ENCODE peak calls at places on chromosomes 3 and 15, in six cellular contexts. Q is endothelial cell of umbilical vein, G is HepG2, A is HL-60, X is Panc1, B is GM12878. H is an unnamed sample.

GRCh38 chr3:60336061-60336460 is 915.2 kb downstream of the FHIT start:
- DNase-seq in Q (no peak), G (no peak), A (no peak), X (no peak), B (no peak), H (no peak)

GRCh38 chr3:191848818-191849217 is 387.9 kb downstream of the PYDC2 start:
- DNase-seq in Q (no peak), G (no peak), A (no peak), X (no peak), B (no peak), H (no peak)

GRCh38 chr3:11272913-11273574 is 847 bp downstream of the ATG7 start:
- DNase-seq in Q (no peak), G (no peak), A (no peak), X (no peak), B (no peak), H (no peak)

GRCh38 chr3:12662593-12663310 is 1.2 kb downstream of the RAF1 start:
- DNase-seq in Q (peak; percentile 58), G (no peak), A (no peak), X (no peak), B (no peak), H (peak; percentile 30)

GRCh38 chr3:16741103-16741758 is 136.0 kb upstream of the DAZL start:
- DNase-seq in Q (no peak), G (no peak), A (no peak), X (no peak), B (no peak), H (no peak)

GRCh38 chr3:146314871-146315270 is 64.0 kb upstream of the PLSCR4 start:
- DNase-seq in Q (peak; percentile 55), G (no peak), A (no peak), X (no peak), B (no peak), H (no peak)

GRCh38 chr15:46111730-46112129 is 476.9 kb downstream of the SQOR start:
- DNase-seq in Q (no peak), G (no peak), A (no peak), X (no peak), B (no peak), H (no peak)

GRCh38 chr15:38620851-38621594 is 56.4 kb upstream of the RASGRP1 start:
- DNase-seq in Q (no peak), G (no peak), A (no peak), X (no peak), B (no peak), H (no peak)

GRCh38 chr3:105431171-105431570 is 64.5 kb downstream of the ALCAM start:
- DNase-seq in Q (no peak), G (no peak), A (no peak), X (no peak), B (no peak), H (no peak)

GRCh38 chr3:110677506-110677905 is 394.1 kb upstream of the NECTIN3 start:
- DNase-seq in Q (no peak), G (no peak), A (no peak), X (no peak), B (no peak), H (no peak)

GRCh38 chr15:87716422-87716821 is 540.1 kb downstream of the NTRK3 start:
- DNase-seq in Q (no peak), G (no peak), A (no peak), X (no peak), B (no peak), H (no peak)

GRCh38 chr3:99753268-99753975 is 64.2 kb upstream of the CMSS1 start:
- DNase-seq in Q (peak; percentile 77), G (peak; percentile 28), A (no peak), X (peak; percentile 43), B (peak; percentile 40), H (no peak)

GRCh38 chr3:145767909-145768308 is 393.1 kb downstream of the PLOD2 start:
- DNase-seq in Q (peak; percentile 40), G (no peak), A (no peak), X (no peak), B (no peak), H (no peak)

GRCh38 chr15:67340630-67341029 is 86.0 kb downstream of the IQCH start:
- DNase-seq in Q (peak; percentile 37), G (no peak), A (no peak), X (no peak), B (no peak), H (no peak)

GRCh38 chr15:49832421-49832980 is 211.7 kb downstream of the DTWD1 start:
- DNase-seq in Q (no peak), G (peak; percentile 31), A (no peak), X (no peak), B (no peak), H (peak; percentile 6)

GRCh38 chr3:49618412-49618811 is 55.7 kb upstream of the APEH start:
- DNase-seq in Q (no peak), G (no peak), A (no peak), X (no peak), B (no peak), H (no peak)

GRCh38 chr3:155270485-155271342 is 22.8 kb downstream of the STRIT1 start:
- DNase-seq in Q (no peak), G (no peak), A (no peak), X (no peak), B (no peak), H (no peak)

GRCh38 chr15:68492855-68493254 is 60.9 kb upstream of the ITGA11 start:
- DNase-seq in Q (no peak), G (no peak), A (no peak), X (no peak), B (no peak), H (no peak)

GRCh38 chr3:129052675-129053074 is 7.9 kb upstream of the GP9 start:
- DNase-seq in Q (peak; percentile 73), G (no peak), A (no peak), X (no peak), B (no peak), H (no peak)

GRCh38 chr15:62344806-62345539 is 179.9 kb upstream of the C2CD4B start:
- DNase-seq in Q (peak; percentile 68), G (peak; percentile 77), A (peak; percentile 49), X (peak; percentile 72), B (peak; percentile 56), H (peak; percentile 47)

GRCh38 chr3:27310693-27311092 is 58.5 kb downstream of the NEK10 start:
- DNase-seq in Q (no peak), G (no peak), A (no peak), X (no peak), B (no peak), H (no peak)

GRCh38 chr3:48679416-48680380 is 6.0 kb downstream of the NCKIPSD start:
- DNase-seq in Q (no peak), G (no peak), A (no peak), X (no peak), B (no peak), H (no peak)

GRCh38 chr15:34987982-34988873 is at the start of gene ZNF770:
- DNase-seq in Q (peak; percentile 82), G (peak; percentile 64), A (peak; percentile 63), X (no peak), B (peak; percentile 44), H (peak; percentile 60)

GRCh38 chr15:42348083-42348482 is 11.2 kb upstream of the CAPN3 start:
- DNase-seq in Q (no peak), G (no peak), A (no peak), X (no peak), B (no peak), H (no peak)

GRCh38 chr15:42343596-42344232 is 15.6 kb upstream of the CAPN3 start:
- DNase-seq in Q (no peak), G (no peak), A (no peak), X (no peak), B (no peak), H (no peak)

GRCh38 chr15:42345502-42345901 is 13.8 kb upstream of the CAPN3 start:
- DNase-seq in Q (no peak), G (no peak), A (no peak), X (no peak), B (no peak), H (no peak)

GRCh38 chr15:42349178-42349577 is 10.1 kb upstream of the CAPN3 start:
- DNase-seq in Q (no peak), G (no peak), A (no peak), X (no peak), B (no peak), H (no peak)

GRCh38 chr15:42344763-42345162 is 14.5 kb upstream of the CAPN3 start:
- DNase-seq in Q (peak; percentile 49), G (no peak), A (no peak), X (no peak), B (no peak), H (no peak)
- TF ChIP-seq POLR2AphosphoS5 in Q (no peak), G (no peak), A (no peak), X (no peak), B (no peak), H (no peak)

GRCh38 chr15:100337422-100338044 is 4.2 kb downstream of the ADAMTS17 start:
- DNase-seq in Q (no peak), G (no peak), A (no peak), X (no peak), B (no peak), H (no peak)

GRCh38 chr15:100338247-100338646 is 3.5 kb downstream of the ADAMTS17 start:
- DNase-seq in Q (no peak), G (no peak), A (no peak), X (no peak), B (no peak), H (no peak)

GRCh38 chr15:100340721-100341661 is 784 bp downstream of the ADAMTS17 start:
- DNase-seq in Q (no peak), G (no peak), A (no peak), X (no peak), B (no peak), H (no peak)

GRCh38 chr15:100339999-100340398 is 1.8 kb downstream of the ADAMTS17 start:
- DNase-seq in Q (no peak), G (no peak), A (no peak), X (no peak), B (no peak), H (no peak)

DNA sequence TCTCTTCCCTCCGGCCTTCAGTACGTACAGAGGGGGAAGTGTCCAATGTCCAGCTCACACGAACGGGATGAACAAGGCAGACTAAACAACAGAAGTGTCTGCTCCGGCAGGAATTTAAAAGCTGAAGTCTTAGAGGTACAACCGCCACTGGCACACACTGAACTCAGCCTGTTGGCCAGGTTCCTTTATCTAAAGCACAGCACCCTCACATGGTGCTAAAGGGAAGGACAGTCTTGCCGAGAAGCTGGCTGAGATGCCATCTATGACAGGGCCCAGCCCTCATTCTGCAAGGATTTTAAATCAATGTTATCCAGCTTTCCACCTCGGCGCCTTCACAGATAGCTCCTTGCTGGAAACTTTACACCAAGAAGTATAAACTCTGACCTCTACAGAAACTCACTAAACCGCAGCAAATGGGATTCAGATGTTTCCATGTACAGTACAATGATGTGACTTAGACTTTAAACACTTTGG is 2.8 kb downstream of the ADAMTS17 start:
- DNase-seq in Q (peak; percentile 24), G (peak; percentile 30), A (peak; percentile 38), X (no peak), B (no peak), H (peak; percentile 87)
- TF ChIP-seq POLR2AphosphoS5 in Q (no peak), G (no peak), A (no peak), X (no peak), B (no peak), H (peak; percentile 87)

DNA sequence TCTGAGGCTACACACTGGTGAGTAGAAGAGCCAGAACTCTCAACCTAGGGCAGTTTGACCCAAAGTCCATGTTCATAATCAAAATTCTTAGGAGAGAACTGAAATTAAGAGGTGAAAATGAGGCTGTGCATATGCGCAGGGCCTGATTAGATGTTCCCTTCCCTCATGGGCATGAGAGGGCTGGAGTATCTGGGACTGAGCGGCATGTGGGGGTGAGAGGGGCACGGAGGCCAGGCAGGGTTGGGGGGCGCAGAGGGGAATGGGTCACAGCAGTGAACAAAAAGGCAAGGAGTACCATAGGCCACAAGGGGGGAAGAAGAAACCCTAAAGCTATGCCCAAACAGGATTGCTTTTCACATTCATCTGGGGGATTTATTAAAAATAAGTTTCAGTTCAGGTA is 31.3 kb downstream of the ADAMTS9 start:
- DNase-seq in Q (no peak), G (no peak), A (no peak), X (no peak), B (no peak), H (no peak)
- TF ChIP-seq POLR2AphosphoS5 in Q (no peak), G (no peak), A (no peak), X (no peak), B (no peak), H (no peak)

GRCh38 chr3:184185461-184186183 is 377 bp upstream of the ABCF3 start:
- DNase-seq in Q (peak; percentile 99), G (peak; percentile 97), A (peak; percentile 97), X (peak; percentile 97), B (peak; percentile 97), H (peak; percentile 99)
- TF ChIP-seq POLR2AphosphoS5 in Q (peak; percentile 94), G (peak; percentile 80), A (peak; percentile 64), X (peak; percentile 94), B (peak; percentile 76), H (peak; percentile 99)